ENCODE peak calls at places on chromosome 21, in four cellular contexts. O is fibroblast of lung, L is GM23248, U is neuronal stem cell. R is an unnamed sample.

GRCh38 chr21:26236281-26236680 is 65.7 kb upstream of the APP start:
- DNase-seq in U (no peak), O (no peak), L (no peak), R (no peak)

GRCh38 chr21:33374080-33374873 is 28.9 kb upstream of the IFNGR2 start:
- DNase-seq in L (peak), O (peak), U (no peak), R (no peak)

GRCh38 chr21:21057349-21058062 is 59.3 kb downstream of the NCAM2 start:
- DNase-seq in U (no peak), L (no peak), O (no peak), R (no peak)

GRCh38 chr21:15272591-15272990 is 207.8 kb upstream of the NRIP1 start:
- DNase-seq in O (no peak), U (no peak), L (peak), R (no peak)

GRCh38 chr21:43341349-43342163 is 85.4 kb downstream of the SIK1 start:
- DNase-seq in U (no peak), L (no peak), O (peak), R (no peak)

GRCh38 chr21:36994501-36995189 is 11.9 kb upstream of the RIPPLY3 start:
- DNase-seq in L (peak), U (no peak), O (peak), R (peak)

GRCh38 chr21:35189077-35189863 is 140.2 kb upstream of the RUNX1 start:
- DNase-seq in L (peak), U (no peak), O (peak), R (no peak)

GRCh38 chr21:32463889-32464300 is 51.4 kb downstream of the EVA1C start:
- DNase-seq in L (peak), O (peak), U (no peak), R (no peak)

GRCh38 chr21:29436143-29436542 is 137.4 kb downstream of the BACH1 start:
- DNase-seq in U (no peak), O (peak), L (no peak), R (no peak)

GRCh38 chr21:14403681-14404318 is 20.9 kb upstream of the HSPA13 start:
- DNase-seq in L (peak), U (no peak), O (peak), R (no peak)

GRCh38 chr21:36436829-36437744 is 42.8 kb downstream of the CLDN14 start:
- DNase-seq in O (no peak), U (no peak), L (peak), R (no peak)

GRCh38 chr21:29638138-29638537 is 301.7 kb downstream of the GRIK1 start:
- DNase-seq in L (no peak), O (no peak), U (no peak), R (no peak)

GRCh38 chr21:24205317-24205716 is 1402.0 kb downstream of the MRPL39 start:
- DNase-seq in L (no peak), O (no peak), U (no peak), R (no peak)

GRCh38 chr21:43769325-43769958 is 6.7 kb downstream of the CSTB start:
- DNase-seq in O (no peak), L (no peak), U (no peak), R (no peak)

GRCh38 chr21:46268371-46268770 is 17.0 kb downstream of the MCM3AP start:
- DNase-seq in O (no peak), L (no peak), U (no peak), R (no peak)

GRCh38 chr21:33384851-33385331 is 18.3 kb upstream of the IFNGR2 start:
- DNase-seq in O (peak), U (no peak), L (no peak), R (peak)

GRCh38 chr21:35051287-35051818 is 2.3 kb upstream of the RUNX1 start:
- DNase-seq in U (peak), L (peak), O (peak), R (peak)

GRCh38 chr21:14766241-14766640 is 220.1 kb upstream of the SAMSN1 start:
- DNase-seq in L (no peak), U (no peak), O (no peak), R (peak)

GRCh38 chr21:36461918-36462486 is 17.9 kb downstream of the CLDN14 start:
- DNase-seq in O (no peak), L (no peak), U (no peak), R (peak)

GRCh38 chr21:29256125-29256895 is 42.4 kb upstream of the BACH1 start:
- DNase-seq in L (no peak), U (no peak), O (no peak), R (no peak)

GRCh38 chr21:46667191-46667734 is 31.8 kb downstream of the PRMT2 start:
- DNase-seq in O (no peak), L (peak), U (no peak), R (no peak)

GRCh38 chr21:32712043-32712442 is 15.8 kb downstream of the SYNJ1 start:
- DNase-seq in L (no peak), U (no peak), O (no peak), R (no peak)

GRCh38 chr21:43825936-43826622 is 36.7 kb downstream of the RRP1 start:
- DNase-seq in U (no peak), L (no peak), O (no peak), R (peak)

GRCh38 chr21:25107708-25108107 is 499.6 kb downstream of the MRPL39 start:
- DNase-seq in U (no peak), L (peak), O (peak), R (no peak)

GRCh38 chr21:37257526-37257966 is 9.6 kb downstream of the VPS26C start:
- DNase-seq in L (peak), U (no peak), O (peak), R (peak)

DNA sequence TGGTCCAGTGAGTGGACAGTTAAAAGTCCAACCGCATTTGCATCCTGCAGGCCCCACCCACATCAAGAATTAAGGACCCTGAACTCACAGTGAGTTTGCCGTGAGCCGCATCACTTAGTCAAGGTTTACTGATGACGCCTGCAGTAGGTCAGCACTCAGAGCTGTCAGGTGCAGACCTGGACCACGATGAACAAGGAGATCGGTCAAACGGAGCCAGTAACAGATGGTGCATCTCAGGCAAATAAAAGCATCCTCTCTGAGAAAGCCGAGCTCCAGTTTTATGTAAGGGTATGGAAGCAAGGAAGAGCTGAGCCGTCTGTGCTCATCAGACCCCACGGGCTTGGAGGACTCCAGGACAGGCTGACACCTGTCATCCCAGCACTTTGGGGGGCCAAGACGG is 4.5 kb downstream of the PRDM15 start:
- DNase-seq in O (no peak), L (no peak), U (no peak), R (no peak)
- H3K9ac ChIP-seq in O (no peak), L (no peak), U (no peak), R (no peak)

DNA sequence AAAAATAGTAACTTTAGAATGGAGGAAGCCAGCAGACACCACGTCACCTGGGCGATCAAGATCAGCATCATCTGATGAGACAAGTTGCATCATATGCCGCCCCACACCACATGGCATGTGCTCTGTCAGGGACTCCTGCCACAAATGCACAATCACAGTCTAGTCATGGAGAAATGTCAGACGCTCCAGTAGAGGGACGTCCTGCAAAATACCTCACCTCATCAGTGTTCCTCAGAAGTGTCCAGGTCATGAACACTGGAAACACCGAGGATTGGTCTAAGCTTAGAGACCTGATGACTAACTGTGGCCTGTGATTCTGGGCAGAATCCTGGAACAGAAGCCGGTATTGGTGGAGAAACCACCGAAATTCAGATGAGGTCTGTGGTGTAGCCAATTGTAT is 14.3 kb downstream of the ADARB1 start:
- DNase-seq in U (no peak), O (no peak), L (peak), R (no peak)
- H3K9ac ChIP-seq in U (no peak), O (no peak), L (no peak), R (no peak)

GRCh38 chr21:38807987-38808386 is 2.3 kb downstream of the ETS2 start:
- DNase-seq in O (peak), U (no peak), L (no peak), R (no peak)

GRCh38 chr21:38806942-38807284 is 1.2 kb downstream of the ETS2 start:
- DNase-seq in U (no peak), O (no peak), L (peak), R (no peak)

GRCh38 chr21:38806153-38806941 is 618 bp downstream of the ETS2 start:
- DNase-seq in U (peak), L (peak), O (no peak), R (peak)

GRCh38 chr21:38809170-38809878 is 3.6 kb downstream of the ETS2 start:
- DNase-seq in U (no peak), L (no peak), O (no peak), R (no peak)

DNA sequence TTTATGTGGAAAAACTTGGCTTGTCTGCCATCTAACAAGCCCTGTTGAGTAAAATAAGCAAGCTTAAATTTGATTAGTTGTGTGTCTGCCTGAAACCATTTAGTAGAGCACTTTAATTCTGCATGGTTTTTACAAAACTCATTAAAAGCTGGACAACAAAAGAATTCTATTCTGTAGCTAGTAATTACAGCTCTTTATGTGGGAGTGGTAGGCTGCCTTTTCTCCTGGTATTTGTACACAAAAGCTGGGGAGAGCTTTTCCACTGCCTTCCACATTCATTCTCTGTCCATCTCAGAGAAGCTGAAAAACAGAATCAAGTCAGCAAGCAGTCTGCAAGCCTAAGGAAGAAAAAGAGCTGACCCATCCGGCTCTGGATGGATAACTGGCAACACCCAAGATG is 1.8 kb downstream of the ETS2 start:
- DNase-seq in O (peak), U (peak), L (peak), R (no peak)
- H3K9ac ChIP-seq in O (peak), U (no peak), L (peak), R (peak)

GRCh38 chr21:22679207-22679606 is 1681.0 kb downstream of the NCAM2 start:
- DNase-seq in O (no peak), L (no peak), U (no peak), R (peak)
- H3K9ac ChIP-seq in O (no peak), L (no peak), U (no peak), R (no peak)

GRCh38 chr21:31184462-31184861 is 146.2 kb upstream of the KRTAP19-8 start:
- DNase-seq in L (no peak), U (no peak), O (no peak), R (no peak)
- H3K9ac ChIP-seq in L (no peak), U (no peak), O (no peak), R (no peak)

DNA sequence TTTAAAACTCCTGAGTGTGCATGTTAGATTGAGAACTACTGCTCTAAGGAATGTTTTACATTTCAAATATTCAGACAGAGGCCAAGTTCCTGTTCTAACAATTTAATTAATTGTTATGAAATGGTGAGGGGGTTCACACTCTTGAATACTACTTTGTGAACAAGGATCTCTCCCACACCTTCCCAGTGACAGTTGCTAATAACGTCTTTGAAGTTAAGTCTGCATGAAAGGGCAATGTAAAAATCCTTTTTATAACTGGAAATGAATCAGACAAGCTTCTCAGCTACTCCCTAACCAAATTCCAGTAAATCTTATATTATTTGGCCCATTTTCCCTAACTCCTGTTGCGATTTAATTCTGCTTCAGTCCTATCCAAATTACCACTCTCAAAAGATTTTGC is 828.5 kb upstream of the ADAMTS5 start:
- DNase-seq in L (no peak), U (no peak), O (no peak), R (no peak)
- H3K9ac ChIP-seq in L (no peak), U (no peak), O (no peak), R (no peak)